ENCODE peak calls at places on chromosomes 11 and 22, in six cellular contexts. V is K562, B is HCT116, E is HepG2, F is H1, T is GM12878. L is an unnamed sample.

GRCh38 chr11:123608371-123608770 is 46.1 kb downstream of the SCN3B start:
- DNase-seq in V (no peak), B (no peak), E (no peak), F (no peak), T (no peak), L (no peak)

GRCh38 chr11:61577383-61578118 is 3.3 kb downstream of the SYT7 start:
- DNase-seq in V (peak), B (no peak), E (peak), F (no peak), T (no peak), L (no peak)

GRCh38 chr11:59154585-59154984 is 11.9 kb downstream of the FAM111A start:
- DNase-seq in V (no peak), B (no peak), E (no peak), F (no peak), T (no peak), L (no peak)

GRCh38 chr22:41301085-41302015 is at the start of gene ZC3H7B:
- DNase-seq in V (peak), B (no peak), E (peak), F (no peak), T (peak), L (peak)

GRCh38 chr22:31973739-31974138 is 29.4 kb downstream of the YWHAH start:
- DNase-seq in V (no peak), B (no peak), E (no peak), F (no peak), T (no peak), L (no peak)

GRCh38 chr11:66800720-66801428 is 42.4 kb upstream of the RCE1 start:
- DNase-seq in V (no peak), B (no peak), E (no peak), F (no peak), T (peak), L (no peak)

GRCh38 chr11:128687321-128687720 is 6.6 kb upstream of the FLI1 start:
- DNase-seq in V (no peak), B (no peak), E (no peak), F (no peak), T (no peak), L (no peak)

GRCh38 chr11:129652828-129653227 is 162.8 kb upstream of the TMEM45B start:
- DNase-seq in V (no peak), B (no peak), E (no peak), F (no peak), T (no peak), L (no peak)

GRCh38 chr11:121522043-121522941 is 69.5 kb upstream of the SORL1-AS1 start:
- DNase-seq in V (no peak), B (no peak), E (no peak), F (no peak), T (no peak), L (no peak)

GRCh38 chr11:81874627-81875026 is 859.0 kb downstream of the FAM181B start:
- DNase-seq in V (no peak), B (no peak), E (no peak), F (no peak), T (peak), L (no peak)

GRCh38 chr11:61657566-61657965 is 22.6 kb upstream of the DAGLA start:
- DNase-seq in V (no peak), B (no peak), E (peak), F (no peak), T (no peak), L (no peak)

GRCh38 chr11:72216638-72217037 is at the start of gene FOLR2:
- DNase-seq in V (no peak), B (no peak), E (no peak), F (no peak), T (no peak), L (no peak)

GRCh38 chr11:76365038-76365679 is 15.8 kb downstream of the THAP12 start:
- DNase-seq in V (no peak), B (no peak), E (no peak), F (no peak), T (no peak), L (no peak)

GRCh38 chr11:119537641-119538253 is 114.8 kb upstream of the THY1 start:
- DNase-seq in V (no peak), B (no peak), E (no peak), F (no peak), T (no peak), L (no peak)

GRCh38 chr22:35783943-35784614 is 66.4 kb downstream of the APOL5 start:
- DNase-seq in V (no peak), B (no peak), E (no peak), F (no peak), T (no peak), L (no peak)

GRCh38 chr11:44315947-44316387 is 6.0 kb upstream of the ALX4 start:
- DNase-seq in V (no peak), B (no peak), E (no peak), F (no peak), T (no peak), L (no peak)

GRCh38 chr22:19817561-19818263 is 37.0 kb downstream of the GNB1L start:
- DNase-seq in V (no peak), B (no peak), E (no peak), F (no peak), T (no peak), L (no peak)

GRCh38 chr11:113874096-113874919 is 1.1 kb downstream of the USP28 start:
- DNase-seq in V (peak), B (no peak), E (no peak), F (no peak), T (no peak), L (no peak)

GRCh38 chr11:66388746-66389386 is 17.3 kb upstream of the SLC29A2 start:
- DNase-seq in V (peak), B (peak), E (peak), F (no peak), T (no peak), L (peak)

GRCh38 chr11:110988731-110989130 is 256.8 kb upstream of the POU2AF2 start:
- DNase-seq in V (no peak), B (no peak), E (no peak), F (no peak), T (no peak), L (no peak)

GRCh38 chr11:45145421-45146071 is 893 bp upstream of the PRDM11 start:
- DNase-seq in V (peak), B (no peak), E (no peak), F (peak), T (no peak), L (peak)

GRCh38 chr22:22941831-22942510 is 54.4 kb downstream of the IGLL5 start:
- DNase-seq in V (no peak), B (no peak), E (no peak), F (no peak), T (no peak), L (no peak)

DNA sequence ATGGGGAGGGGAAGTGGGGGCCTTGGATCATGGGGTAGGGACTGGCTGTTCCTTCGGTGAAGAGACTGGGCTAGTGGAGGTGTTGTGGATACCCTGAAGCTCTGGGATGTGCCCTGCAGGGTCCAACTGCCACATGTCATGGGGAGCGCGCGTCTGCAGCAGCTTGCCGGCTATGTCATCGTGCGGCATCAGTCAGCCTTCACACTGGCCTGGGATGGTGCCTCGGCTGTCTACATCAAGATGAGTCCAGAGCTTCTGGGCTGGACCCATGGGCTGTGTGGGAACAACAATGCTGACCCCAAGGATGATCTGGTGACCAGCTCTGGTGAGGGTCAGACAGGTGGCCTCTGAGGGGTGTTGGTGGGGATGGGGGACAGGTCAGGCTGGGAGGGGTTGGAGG is 9.9 kb downstream of the OTOG start:
- DNase-seq in V (no peak), B (no peak), E (no peak), F (no peak), T (no peak), L (no peak)
- TF ChIP-seq ZNF274 in V (no peak), B (no peak), E (no peak), F (no peak), T (no peak), L (no peak)

GRCh38 chr11:77374108-77374507 is 72.6 kb upstream of the GDPD4 start:
- DNase-seq in V (no peak), B (no peak), E (no peak), F (no peak), T (no peak), L (no peak)
- TF ChIP-seq ZNF274 in V (no peak), B (no peak), E (no peak), F (no peak), T (no peak), L (no peak)

GRCh38 chr11:100963375-100963774 is 166.2 kb downstream of the PGR start:
- DNase-seq in V (no peak), B (no peak), E (no peak), F (no peak), T (no peak), L (no peak)

GRCh38 chr11:100965346-100965745 is 164.3 kb downstream of the PGR start:
- DNase-seq in V (no peak), B (no peak), E (no peak), F (no peak), T (no peak), L (no peak)

GRCh38 chr11:100961633-100962032 is 168.0 kb downstream of the PGR start:
- DNase-seq in V (no peak), B (no peak), E (no peak), F (no peak), T (no peak), L (no peak)

GRCh38 chr11:100966366-100966765 is 163.2 kb downstream of the PGR start:
- DNase-seq in V (no peak), B (no peak), E (no peak), F (no peak), T (no peak), L (no peak)

GRCh38 chr11:100964400-100964799 is 165.2 kb downstream of the PGR start:
- DNase-seq in V (no peak), B (no peak), E (no peak), F (no peak), T (no peak), L (no peak)
- TF ChIP-seq ZNF274 in V (no peak), B (no peak), E (no peak), F (no peak), T (no peak), L (no peak)

GRCh38 chr11:7584910-7585309 is 71.1 kb downstream of the PPFIBP2 start:
- DNase-seq in V (no peak), B (no peak), E (no peak), F (no peak), T (no peak), L (no peak)

GRCh38 chr11:7585816-7586215 is 72.0 kb downstream of the PPFIBP2 start:
- DNase-seq in V (no peak), B (no peak), E (no peak), F (no peak), T (no peak), L (no peak)

GRCh38 chr11:7590529-7590928 is 76.7 kb downstream of the PPFIBP2 start:
- DNase-seq in V (no peak), B (no peak), E (no peak), F (no peak), T (no peak), L (no peak)

GRCh38 chr11:7589861-7590260 is 76.1 kb downstream of the PPFIBP2 start:
- DNase-seq in V (no peak), B (no peak), E (no peak), F (no peak), T (no peak), L (no peak)

GRCh38 chr11:7587712-7588111 is 73.9 kb downstream of the PPFIBP2 start:
- DNase-seq in V (no peak), B (no peak), E (no peak), F (no peak), T (no peak), L (no peak)
- TF ChIP-seq ZNF274 in V (no peak), B (no peak), E (no peak), F (no peak), T (no peak), L (no peak)

DNA sequence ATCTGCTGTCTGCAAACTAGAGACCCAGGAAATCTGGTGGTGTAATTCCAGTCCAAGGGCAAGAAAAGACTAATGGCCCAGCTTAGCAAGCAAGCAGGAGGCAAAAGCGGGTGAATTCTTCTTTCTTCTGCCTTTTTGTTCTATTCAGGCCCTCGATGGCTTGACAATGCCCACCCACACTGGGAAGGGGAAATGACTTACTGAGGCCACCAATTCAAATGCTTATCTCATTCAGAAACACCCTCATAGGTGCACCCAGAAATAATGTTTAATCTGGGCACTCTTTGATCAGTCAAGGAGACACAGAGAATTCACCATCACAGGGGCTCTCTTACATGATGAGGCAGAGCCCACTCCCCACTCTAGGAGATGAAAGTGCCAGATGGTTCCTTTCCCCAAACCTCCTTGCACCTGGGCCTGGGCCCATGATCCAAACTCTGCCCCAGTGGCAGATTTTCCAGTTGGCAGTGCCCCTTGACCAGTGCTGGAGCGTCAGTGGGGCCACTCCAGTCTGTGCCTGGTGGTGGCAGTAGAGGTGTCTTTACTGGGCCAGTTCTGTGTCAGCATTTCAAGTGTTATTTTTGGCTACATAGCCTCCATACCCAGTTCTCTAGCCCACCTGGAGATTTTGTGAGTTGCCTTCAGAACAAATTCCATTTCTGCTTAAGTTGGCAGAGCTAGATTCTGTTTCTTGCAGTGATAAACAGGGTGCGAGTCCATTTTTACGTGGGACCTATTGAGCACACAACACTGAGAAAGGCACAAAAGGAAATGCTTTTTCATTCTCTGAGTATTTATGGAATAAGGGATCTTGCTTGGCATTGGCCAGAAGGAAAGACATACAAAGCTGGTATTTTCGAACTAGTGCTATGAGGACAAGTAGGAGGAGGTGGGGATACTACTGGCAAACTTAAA is 7.5 kb downstream of the ELMOD1 start:
- DNase-seq in V (no peak), B (peak), E (no peak), F (no peak), T (no peak), L (no peak)
- TF ChIP-seq ZNF274 in V (no peak), B (no peak), E (no peak), F (no peak), T (no peak), L (no peak)